ENCODE peak calls at places on chromosomes 1 and 21, in nine cellular contexts. K is HFF-Myc; A is anterior cingulate cortex; Z is AG04449; R is heart left ventricle; X is Right ventricle myocardium superior; V is stimulated activated CD4-positive, alpha-beta T cell treated with anti-CD3 and anti-CD28 coated beads, Interleukin-12 subunit alpha, Interleukin-12 subunit beta, amount 100 ng/mL, for 4 hours; P is fibroblast of the aortic adventitia; C is activated effector memory CD4-positive, alpha-beta T cell treated with anti-CD3 and anti-CD28 coated beads, Interleukin-2, amount 50 U/mL, for 16 hours. G is an unnamed sample.

GRCh38 chr1:5752715-5753330 is 239.4 kb downstream of the NPHP4 start:
- DNase-seq in Z (no peak), P (no peak), C (no peak), V (no peak), A (no peak), R (no peak), X (peak; percentile 16), K (no peak), G (no peak)

GRCh38 chr1:243409284-243409683 is 153.4 kb downstream of the SDCCAG8 start:
- DNase-seq in V (no peak), P (peak; percentile 14), A (no peak), K (no peak), Z (no peak), C (no peak), X (no peak), R (no peak), G (no peak)

GRCh38 chr1:160376525-160377131 is 9.8 kb downstream of the NHLH1 start:
- DNase-seq in R (no peak), X (no peak), K (peak; percentile 39), V (no peak), A (peak; percentile 21), P (peak; percentile 77), Z (no peak), C (no peak), G (peak; percentile 77)

GRCh38 chr1:84853743-84854721 is 39.0 kb downstream of the LPAR3 start:
- DNase-seq in V (no peak), A (no peak), K (peak; percentile 57), Z (no peak), C (no peak), R (no peak), X (no peak), P (peak; percentile 74), G (peak; percentile 41)

GRCh38 chr21:45923146-45923545 is 58.4 kb upstream of the COL6A1 start:
- DNase-seq in R (peak; percentile 74), Z (peak; percentile 1), P (peak; percentile 87), C (peak; percentile 85), X (peak; percentile 86), K (peak; percentile 25), A (peak; percentile 65), V (peak; percentile 63), G (peak; percentile 94)

GRCh38 chr1:156571959-156572662 is at the start of gene IQGAP3:
- DNase-seq in R (peak; percentile 87), P (peak; percentile 77), A (no peak), C (peak; percentile 91), X (peak; percentile 86), Z (peak; percentile 12), K (no peak), V (peak; percentile 62), G (peak; percentile 93)

GRCh38 chr1:94855307-94855700 is 35.1 kb downstream of the SLC44A3 start:
- DNase-seq in P (peak; percentile 50), A (no peak), V (no peak), Z (no peak), K (no peak), C (no peak), R (no peak), X (no peak), G (no peak)

GRCh38 chr1:211378844-211379243 is 52.2 kb downstream of the TRAF5 start:
- DNase-seq in P (peak; percentile 19), K (no peak), X (no peak), C (no peak), V (no peak), R (no peak), A (no peak), Z (peak; percentile 53), G (peak; percentile 52)

GRCh38 chr1:53590581-53591515 is 131.6 kb downstream of the DMRTB1 start:
- DNase-seq in K (no peak), R (no peak), Z (peak; percentile 45), A (no peak), V (no peak), C (peak; percentile 31), P (peak; percentile 64), X (no peak), G (no peak)

GRCh38 chr21:27693376-27693775 is 726.5 kb upstream of the ADAMTS5 start:
- DNase-seq in Z (peak; percentile 63), X (no peak), R (no peak), P (peak; percentile 46), A (no peak), V (no peak), K (no peak), C (no peak), G (peak; percentile 52)

GRCh38 chr1:20711285-20712209 is 6.3 kb downstream of the KIF17 start:
- DNase-seq in Z (no peak), P (no peak), C (no peak), R (no peak), V (no peak), A (peak; percentile 12), K (no peak), X (no peak), G (no peak)

GRCh38 chr1:178684542-178685000 is 40.5 kb upstream of the RALGPS2 start:
- DNase-seq in V (no peak), C (no peak), Z (peak; percentile 87), K (peak; percentile 76), P (peak; percentile 93), R (no peak), X (no peak), A (no peak), G (peak; percentile 93)

GRCh38 chr1:218171302-218171893 is 113.7 kb upstream of the RRP15 start:
- DNase-seq in R (no peak), V (no peak), A (no peak), Z (no peak), P (peak; percentile 69), X (no peak), C (no peak), K (peak; percentile 15), G (peak; percentile 78)

GRCh38 chr1:46131727-46132528 is 501 bp downstream of the PIK3R3 start:
- DNase-seq in P (peak; percentile 35), C (peak; percentile 74), V (peak; percentile 18), R (peak; percentile 31), Z (no peak), A (no peak), X (peak; percentile 52), K (no peak), G (peak; percentile 74)

GRCh38 chr1:33876970-33877680 is 13.2 kb downstream of the HMGB4 start:
- DNase-seq in V (no peak), X (no peak), C (no peak), R (no peak), Z (peak; percentile 76), A (no peak), K (peak; percentile 68), P (peak; percentile 95), G (peak; percentile 58)

GRCh38 chr1:42013881-42014470 is 95.3 kb upstream of the HIVEP3 start:
- DNase-seq in A (peak; percentile 18), R (no peak), Z (no peak), K (no peak), C (no peak), X (no peak), P (no peak), V (no peak), G (no peak)

GRCh38 chr1:171653796-171654704 is 1.6 kb upstream of the MYOC start:
- DNase-seq in K (no peak), R (peak; percentile 24), X (no peak), C (no peak), P (peak; percentile 52), V (no peak), Z (peak; percentile 26), A (no peak), G (peak; percentile 66)

G was measured in adipocyte.